ENCODE peak calls at places on chromosomes 4 and X, in six cellular contexts. B is nephron progenitor cell, G is breast epithelium, F is foreskin keratinocyte, Z is astrocyte of the spinal cord, J is HCT116. W is an unnamed sample.

GRCh38 chrX:154046262-154046771 is 26.6 kb upstream of the IRAK1 start:
- DNase-seq in J (no peak), Z (peak; percentile 79), B (no peak), F (no peak), G (no peak), W (no peak)

GRCh38 chr4:8255698-8256441 is 13.7 kb upstream of the HTRA3 start:
- DNase-seq in Z (no peak), B (no peak), G (no peak), F (no peak), J (no peak), W (no peak)

GRCh38 chrX:19291086-19291485 is 52.6 kb upstream of the PDHA1 start:
- DNase-seq in F (no peak), G (no peak), J (no peak), B (no peak), Z (peak; percentile 5), W (no peak)

GRCh38 chr4:70849277-70849676 is 9.6 kb upstream of the GRSF1 start:
- DNase-seq in Z (no peak), F (no peak), B (no peak), G (no peak), J (no peak), W (no peak)

GRCh38 chr4:139241086-139241783 is 38.8 kb downstream of the MGARP start:
- DNase-seq in Z (no peak), G (no peak), F (no peak), B (no peak), J (no peak), W (no peak)

GRCh38 chr4:174387721-174388120 is 104.0 kb downstream of the CEP44 start:
- DNase-seq in J (no peak), B (no peak), F (no peak), Z (no peak), G (no peak), W (no peak)

GRCh38 chrX:80808854-80809493 is 703 bp downstream of the BRWD3 start:
- DNase-seq in F (no peak), Z (peak; percentile 7), B (peak; percentile 10), J (no peak), G (no peak), W (no peak)

GRCh38 chrX:37906357-37906756 is 59.0 kb upstream of the DYNLT3 start:
- DNase-seq in Z (no peak), G (no peak), J (no peak), F (no peak), B (no peak), W (no peak)

GRCh38 chrX:83771664-83772063 is 89.3 kb upstream of the CYLC1 start:
- DNase-seq in F (no peak), B (no peak), J (no peak), Z (no peak), G (no peak), W (no peak)

GRCh38 chr4:72582853-72583252 is 13.8 kb upstream of the ADAMTS3 start:
- DNase-seq in B (no peak), J (no peak), F (no peak), Z (no peak), G (no peak), W (no peak)

GRCh38 chrX:132271330-132271729 is 52.1 kb upstream of the RAP2C start:
- DNase-seq in G (no peak), J (no peak), Z (no peak), F (peak; percentile 44), B (no peak), W (no peak)

GRCh38 chr4:42627887-42628646 is 28.8 kb downstream of the ATP8A1 start:
- DNase-seq in F (no peak), B (no peak), J (no peak), Z (no peak), G (peak; percentile 51), W (no peak)

GRCh38 chrX:154021131-154021611 is 1.5 kb upstream of the IRAK1 start:
- DNase-seq in J (no peak), F (no peak), G (no peak), Z (peak; percentile 59), B (no peak), W (no peak)

GRCh38 chr4:170248576-170248975 is 158.8 kb upstream of the AADAT start:
- DNase-seq in Z (peak; percentile 3), G (no peak), F (peak; percentile 42), B (no peak), J (no peak), W (no peak)

GRCh38 chr4:1043658-1044468 is 32.4 kb downstream of the FGFRL1 start:
- DNase-seq in Z (peak; percentile 99), J (peak; percentile 93), F (peak; percentile 76), B (peak; percentile 61), G (peak; percentile 77), W (peak; percentile 50)

GRCh38 chr4:143711543-143712159 is 11.2 kb upstream of the FREM3 start:
- DNase-seq in J (no peak), F (no peak), B (no peak), Z (no peak), G (no peak), W (no peak)

GRCh38 chr4:55635760-55636621 is at the start of gene NMU:
- DNase-seq in G (no peak), B (peak; percentile 72), Z (peak; percentile 5), F (no peak), J (peak; percentile 67), W (peak; percentile 42)

GRCh38 chr4:36610628-36611027 is 329.2 kb downstream of the DTHD1 start:
- DNase-seq in F (no peak), G (no peak), J (no peak), Z (no peak), B (no peak), W (no peak)

GRCh38 chrX:24494544-24495113 is 29.5 kb downstream of the PDK3 start:
- DNase-seq in G (no peak), J (no peak), F (peak; percentile 40), Z (peak; percentile 83), B (no peak), W (no peak)

GRCh38 chr4:18934197-18934596 is 912.6 kb upstream of the LCORL start:
- DNase-seq in Z (no peak), G (no peak), B (no peak), J (no peak), F (no peak), W (no peak)

GRCh38 chr4:92307156-92307555 is 3.4 kb downstream of the GRID2 start:
- DNase-seq in B (no peak), J (no peak), F (no peak), G (no peak), Z (no peak), W (no peak)

GRCh38 chrX:119853449-119853848 is 686 bp upstream of the UPF3B start:
- DNase-seq in G (no peak), Z (no peak), F (no peak), J (no peak), B (peak; percentile 17), W (no peak)

GRCh38 chr4:76376534-76376933 is 44.4 kb downstream of the CCDC158 start:
- DNase-seq in G (no peak), B (no peak), F (no peak), J (no peak), Z (no peak), W (no peak)

GRCh38 chrX:108795240-108795639 is 58.9 kb upstream of the IRS4 start:
- DNase-seq in G (no peak), B (no peak), F (no peak), Z (no peak), J (no peak), W (no peak)

GRCh38 chr4:5638976-5639375 is 69.4 kb downstream of the EVC2 start:
- DNase-seq in G (no peak), Z (peak; percentile 78), F (no peak), B (no peak), J (no peak), W (no peak)

GRCh38 chr4:7183161-7183560 is 9.2 kb upstream of the SORCS2 start:
- DNase-seq in F (no peak), Z (no peak), G (peak; percentile 27), J (no peak), B (no peak), W (no peak)

GRCh38 chr4:7183780-7184460 is 8.4 kb upstream of the SORCS2 start:
- DNase-seq in F (no peak), Z (no peak), G (peak; percentile 14), B (no peak), J (no peak), W (no peak)

GRCh38 chr4:7173821-7174220 is 18.5 kb upstream of the SORCS2 start:
- DNase-seq in J (no peak), F (no peak), G (peak; percentile 47), B (no peak), Z (no peak), W (no peak)

GRCh38 chr4:7179158-7179557 is 13.2 kb upstream of the SORCS2 start:
- DNase-seq in J (no peak), G (no peak), F (no peak), B (no peak), Z (no peak), W (no peak)
- TF ChIP-seq CTCF in J (no peak), G (no peak), F (no peak), B (no peak), Z (no peak), W (no peak)

GRCh38 chr4:98745372-98745771 is 87.0 kb upstream of the TSPAN5 start:
- DNase-seq in J (no peak), Z (no peak), G (no peak), B (no peak), F (no peak), W (no peak)
- TF ChIP-seq CTCF in J (peak; percentile 45), Z (peak; percentile 21), G (no peak), B (no peak), F (peak; percentile 57), W (peak; percentile 32)

GRCh38 chr4:2536193-2537010 is at the start of gene FAM193A:
- DNase-seq in F (peak; percentile 97), J (peak; percentile 99), B (peak; percentile 97), Z (peak; percentile 100), G (peak; percentile 99), W (peak; percentile 97)

GRCh38 chr4:2534904-2535385 is 1.5 kb upstream of the FAM193A start:
- DNase-seq in F (no peak), J (no peak), G (no peak), Z (no peak), B (no peak), W (no peak)

GRCh38 chr4:2537011-2537830 is 774 bp downstream of the FAM193A start:
- DNase-seq in G (peak; percentile 54), Z (peak; percentile 32), F (peak; percentile 21), J (no peak), B (no peak), W (peak; percentile 35)

DNA sequence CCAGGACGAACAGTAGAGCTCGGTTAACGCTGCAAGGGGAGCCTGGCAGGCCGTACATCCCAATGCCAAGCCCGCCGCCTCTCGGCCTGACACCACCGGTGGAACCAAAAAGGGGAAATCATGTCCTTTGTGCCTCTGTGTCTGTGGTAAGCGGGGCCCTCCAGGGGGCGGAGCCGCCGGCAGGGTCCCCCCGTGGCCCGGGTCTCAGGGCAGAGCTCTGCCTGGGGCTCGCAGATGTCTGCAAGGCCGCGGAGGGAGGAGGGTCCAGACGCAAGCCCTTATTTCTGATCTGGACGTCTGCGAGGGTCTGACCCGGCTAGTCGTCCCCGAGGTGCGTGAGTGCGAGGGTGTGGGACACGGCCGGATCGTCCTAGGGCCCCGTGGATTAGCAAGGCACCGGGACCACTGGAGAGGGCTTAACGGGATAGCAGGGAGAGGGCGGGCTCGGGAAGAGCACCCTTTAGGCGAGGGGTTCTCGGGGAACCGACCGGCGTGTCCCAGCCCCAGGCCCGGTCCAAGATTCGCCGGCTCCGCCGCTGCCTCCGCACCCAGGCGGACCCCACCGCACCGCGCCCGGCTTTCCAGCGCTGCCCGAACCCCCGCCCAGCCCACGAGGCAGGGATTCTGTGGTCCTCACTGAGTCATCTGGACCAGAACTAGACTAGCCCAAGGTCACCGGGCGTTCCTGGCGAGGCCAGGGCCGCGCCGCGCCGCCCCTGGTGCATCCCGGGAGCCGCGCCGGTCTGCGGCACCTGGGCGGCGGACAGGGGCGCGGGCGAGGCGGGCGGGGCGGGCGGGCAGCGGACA is 858 bp upstream of the FAM193A start:
- DNase-seq in F (no peak), J (no peak), G (no peak), Z (peak; percentile 32), B (peak; percentile 73), W (peak; percentile 51)
- TF ChIP-seq CTCF in F (peak; percentile 46), J (no peak), G (no peak), Z (no peak), B (no peak), W (peak; percentile 39)

GRCh38 chr4:168771251-168771650 is 238.8 kb downstream of the CBR4 start:
- DNase-seq in G (no peak), J (no peak), Z (no peak), B (no peak), F (no peak), W (no peak)
- TF ChIP-seq CTCF in G (no peak), J (no peak), Z (no peak), B (no peak), F (no peak), W (no peak)

W was measured in progenitor cell of endocrine pancreas.